ENCODE peak calls at places on chromosomes 3 and 15, in seven cellular contexts. X is A549; I is psoas muscle; U is tibial nerve; H is PC-3; G is neural progenitor cell; W is CD8-positive, alpha-beta memory T cell. Q is an unnamed sample. For H3K4me1, the result is how much of the 10 kb centered on the place peaks cover.

GRCh38 chr3:107796786-107797185 is 274.0 kb downstream of the BBX start:
- DNase-seq in X (no peak), I (no peak), U (no peak), H (no peak), G (no peak), W (no peak), Q (peak)

GRCh38 chr15:28896944-28897343 is 11.2 kb downstream of the APBA2 start:
- DNase-seq in X (no peak), I (no peak), U (no peak), H (peak), G (no peak), W (no peak), Q (no peak)

GRCh38 chr3:23663246-23663645 is 142.5 kb upstream of the UBE2E1 start:
- DNase-seq in X (no peak), I (no peak), U (no peak), H (no peak), G (no peak), W (no peak), Q (no peak)

GRCh38 chr3:184173374-184173722 is 1.3 kb upstream of the AP2M1 start:
- DNase-seq in X (no peak), I (no peak), U (no peak), H (no peak), G (no peak), W (no peak), Q (no peak)

GRCh38 chr15:75712668-75713337 is at the start of gene CSPG4:
- DNase-seq in X (no peak), I (peak), U (peak), H (peak), G (peak), W (no peak), Q (no peak)

GRCh38 chr3:45123841-45124269 is 22.3 kb downstream of the CDCP1 start:
- DNase-seq in X (peak), I (no peak), U (no peak), H (peak), G (peak), W (no peak), Q (no peak)

GRCh38 chr15:98455899-98456298 is 192.4 kb upstream of the IGF1R start:
- DNase-seq in X (no peak), I (no peak), U (no peak), H (peak), G (no peak), W (no peak), Q (no peak)

GRCh38 chr3:79204351-79204750 is 563.4 kb downstream of the ROBO1 start:
- DNase-seq in X (no peak), I (no peak), U (no peak), H (no peak), G (peak), W (no peak), Q (no peak)

GRCh38 chr3:10194328-10195071 is 29.8 kb downstream of the IRAK2 start:
- DNase-seq in X (no peak), I (peak), U (no peak), H (no peak), G (no peak), W (peak), Q (peak)

GRCh38 chr15:39283531-39283930 is 297.3 kb upstream of the THBS1 start:
- DNase-seq in X (no peak), I (no peak), U (no peak), H (no peak), G (no peak), W (no peak), Q (no peak)

DNA sequence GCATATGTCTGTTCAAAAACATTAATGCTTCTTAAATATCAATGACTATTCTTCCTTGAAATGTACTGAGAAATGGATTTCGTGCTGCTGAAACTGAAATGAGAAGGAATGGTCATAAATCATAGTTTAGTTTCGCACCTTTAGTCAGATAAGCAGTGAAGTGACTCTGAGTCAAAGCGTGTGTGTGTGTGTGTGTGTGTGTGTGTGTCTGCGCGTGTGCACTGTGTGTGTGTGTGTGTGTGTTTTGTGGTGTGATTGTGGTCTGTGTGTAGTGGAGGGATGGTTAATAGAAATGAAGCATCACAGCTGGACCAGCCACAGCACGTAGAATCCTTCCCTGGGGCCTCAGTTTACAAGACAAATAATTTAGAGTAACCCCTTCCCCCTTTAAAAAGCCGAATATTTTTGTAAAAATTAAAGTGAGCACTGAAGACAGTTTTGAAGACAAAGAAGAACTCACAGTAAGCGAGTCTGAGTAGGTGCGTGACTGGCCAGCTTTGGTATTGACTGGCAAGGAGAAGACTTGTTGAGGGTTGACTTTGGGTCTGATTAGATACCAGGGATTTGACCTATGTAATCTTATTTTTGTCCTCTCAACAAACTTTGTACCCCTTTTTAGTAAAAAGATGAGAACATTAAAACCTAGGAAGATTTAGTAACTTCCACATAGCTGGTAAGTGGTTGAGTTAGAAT is 202.0 kb upstream of the IL12A start:
- DNase-seq in X (no peak), I (no peak), U (no peak), H (no peak), G (no peak), W (no peak), Q (no peak)
- H3K4me1 ChIP-seq in X (half or more), I (under half), U (under half), H (half or more), G (under half), W (under half), Q (under half)

GRCh38 chr15:88004379-88004778 is 252.2 kb downstream of the NTRK3 start:
- DNase-seq in X (no peak), I (no peak), U (no peak), H (no peak), G (no peak), W (no peak), Q (no peak)

GRCh38 chr15:88006146-88006545 is 250.4 kb downstream of the NTRK3 start:
- DNase-seq in X (no peak), I (no peak), U (no peak), H (no peak), G (no peak), W (no peak), Q (no peak)

GRCh38 chr15:88002721-88003120 is 253.8 kb downstream of the NTRK3 start:
- DNase-seq in X (no peak), I (no peak), U (no peak), H (no peak), G (no peak), W (no peak), Q (no peak)

GRCh38 chr15:87998658-87999057 is 257.9 kb downstream of the NTRK3 start:
- DNase-seq in X (no peak), I (no peak), U (no peak), H (no peak), G (no peak), W (no peak), Q (no peak)

DNA sequence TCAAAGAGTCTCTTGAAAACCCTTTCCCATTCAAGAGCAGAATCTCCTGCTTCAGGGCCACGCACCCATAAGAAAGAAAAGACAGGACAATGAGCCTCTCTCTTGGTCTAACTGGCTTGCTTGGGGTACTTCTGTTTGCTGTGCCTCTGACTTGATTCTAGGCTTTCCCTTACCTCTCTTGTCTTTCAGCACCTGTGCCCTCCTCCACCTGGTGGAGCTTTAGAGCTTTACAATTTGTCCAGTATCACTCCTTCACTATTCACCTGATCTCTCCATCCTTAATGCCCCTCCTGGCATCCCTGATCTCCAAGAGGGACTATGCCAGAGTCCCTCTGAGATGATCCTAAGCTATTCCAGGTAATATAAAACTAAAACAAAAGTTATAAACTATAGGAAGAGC is 252.6 kb downstream of the NTRK3 start:
- DNase-seq in X (no peak), I (no peak), U (no peak), H (no peak), G (no peak), W (no peak), Q (no peak)
- H3K4me1 ChIP-seq in X (under half), I (under half), U (under half), H (under half), G (under half), W (under half), Q (under half)

GRCh38 chr15:96362001-96362758 is 31.7 kb downstream of the NR2F2 start:
- DNase-seq in X (no peak), I (no peak), U (no peak), H (no peak), G (peak), W (no peak), Q (no peak)

GRCh38 chr15:96362759-96363678 is 32.5 kb downstream of the NR2F2 start:
- DNase-seq in X (no peak), I (no peak), U (no peak), H (no peak), G (peak), W (no peak), Q (no peak)

GRCh38 chr15:96365781-96366525 is 35.5 kb downstream of the NR2F2 start:
- DNase-seq in X (no peak), I (no peak), U (no peak), H (no peak), G (peak), W (no peak), Q (no peak)

GRCh38 chr15:96361309-96362000 is 31.0 kb downstream of the NR2F2 start:
- DNase-seq in X (no peak), I (no peak), U (no peak), H (no peak), G (peak), W (no peak), Q (no peak)

GRCh38 chr15:96363692-96364091 is 33.2 kb downstream of the NR2F2 start:
- DNase-seq in X (no peak), I (no peak), U (no peak), H (no peak), G (peak), W (no peak), Q (no peak)
- H3K4me1 ChIP-seq in X (under half), I (under half), U (under half), H (under half), G (half or more), W (under half), Q (under half)

GRCh38 chr3:129182390-129183180 is 1.1 kb downstream of the CNBP start:
- DNase-seq in X (no peak), I (no peak), U (no peak), H (peak), G (peak), W (no peak), Q (peak)
- H3K4me1 ChIP-seq in X (half or more), I (half or more), U (under half), H (under half), G (under half), W (under half), Q (under half)

GRCh38 chr3:123524987-123525386 is 59.9 kb downstream of the HACD2 start:
- DNase-seq in X (no peak), I (no peak), U (no peak), H (no peak), G (peak), W (no peak), Q (no peak)
- H3K4me1 ChIP-seq in X (under half), I (under half), U (under half), H (under half), G (under half), W (under half), Q (under half)

Q was measured in naive thymus-derived CD4-positive, alpha-beta T cell.